ENCODE peak calls at places on chromosomes 5 and 9, in four cellular contexts. W, M, K and O are unnamed samples.

GRCh38 chr5:130141689-130142320 is 237.5 kb downstream of the CHSY3 start:
- DNase-seq in W (no peak), M (peak), K (peak), O (peak)

GRCh38 chr5:173281910-173282309 is 46.3 kb downstream of the STC2 start:
- DNase-seq in W (peak), M (peak), K (peak), O (peak)

GRCh38 chr5:172149073-172149472 is 39.0 kb downstream of the STK10 start:
- DNase-seq in W (peak), M (no peak), K (no peak), O (no peak)

GRCh38 chr9:88106492-88106891 is 31.8 kb downstream of the SPATA31C2 start:
- DNase-seq in W (peak), M (peak), K (no peak), O (peak)

GRCh38 chr5:113246371-113246870 is 188.4 kb downstream of the TSSK1B start:
- DNase-seq in W (no peak), M (no peak), K (no peak), O (peak)

GRCh38 chr5:124301850-124302249 is 444.6 kb downstream of the ZNF608 start:
- DNase-seq in W (peak), M (no peak), K (no peak), O (peak)

GRCh38 chr9:86943223-86943870 is 4.0 kb downstream of the GAS1 start:
- DNase-seq in W (no peak), M (no peak), K (no peak), O (no peak)

GRCh38 chr5:112649882-112650281 is 87.8 kb upstream of the APC start:
- DNase-seq in W (no peak), M (no peak), K (no peak), O (no peak)

GRCh38 chr5:145245354-145245753 is 589.8 kb downstream of the PRELID2 start:
- DNase-seq in W (peak), M (no peak), K (no peak), O (peak)

GRCh38 chr5:125394661-125395280 is 648.3 kb upstream of the ZNF608 start:
- DNase-seq in W (no peak), M (no peak), K (no peak), O (no peak)

GRCh38 chr5:93249651-93250289 is 331.2 kb downstream of the NR2F1-AS1 start:
- DNase-seq in W (peak), M (no peak), K (no peak), O (no peak)

GRCh38 chr5:2746642-2747041 is 4.8 kb downstream of the IRX2 start:
- DNase-seq in W (no peak), M (no peak), K (no peak), O (no peak)

GRCh38 chr9:115118471-115119156 is 657 bp upstream of the TNC start:
- DNase-seq in W (peak), M (peak), K (peak), O (peak)

GRCh38 chr5:1430121-1430795 is 15.0 kb downstream of the SLC6A3 start:
- DNase-seq in W (no peak), M (no peak), K (no peak), O (no peak)

GRCh38 chr5:79512692-79513518 is 1.0 kb downstream of the HOMER1 start:
- DNase-seq in W (peak), M (peak), K (no peak), O (peak)

GRCh38 chr5:80781356-80781755 is 126.6 kb upstream of the DHFR start:
- DNase-seq in W (peak), M (no peak), K (no peak), O (no peak)

GRCh38 chr5:137415231-137415681 is 83.9 kb downstream of the SPOCK1 start:
- DNase-seq in W (peak), M (no peak), K (no peak), O (no peak)

GRCh38 chr9:113857875-113858274 is 18.2 kb upstream of the ZNF618 start:
- DNase-seq in W (peak), M (no peak), K (no peak), O (peak)

GRCh38 chr5:122906768-122907167 is 61.4 kb downstream of the SNX24 start:
- DNase-seq in W (peak), M (no peak), K (no peak), O (peak)

GRCh38 chr9:70502690-70503089 is 88.2 kb upstream of the KLF9 start:
- DNase-seq in W (no peak), M (no peak), K (no peak), O (no peak)

DNA sequence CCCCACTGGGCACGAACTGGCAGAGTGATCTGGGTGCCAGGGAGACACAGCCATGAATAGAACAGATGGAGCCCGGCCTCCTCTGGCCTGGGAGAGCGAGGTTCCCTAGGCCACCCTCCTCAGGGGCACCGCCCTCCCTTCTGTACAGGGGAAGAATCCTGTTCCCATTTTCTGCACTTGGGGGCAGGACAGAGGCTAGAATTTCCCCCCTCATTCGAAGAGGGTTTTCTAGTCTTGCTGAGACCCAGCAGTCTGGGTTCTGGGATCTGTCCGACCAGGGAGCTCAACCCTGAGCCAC is 52.7 kb downstream of the COL5A1 start:
- DNase-seq in W (no peak), M (no peak), K (no peak), O (no peak)
- H3K56ac ChIP-seq in W (no peak), M (no peak), K (no peak), O (no peak)

GRCh38 chr5:107812570-107813141 is 141.9 kb upstream of the EFNA5 start:
- DNase-seq in W (peak), M (no peak), K (no peak), O (no peak)

GRCh38 chr5:107813559-107813958 is 142.8 kb upstream of the EFNA5 start:
- DNase-seq in W (no peak), M (no peak), K (no peak), O (no peak)

GRCh38 chr5:107817436-107817835 is 146.7 kb upstream of the EFNA5 start:
- DNase-seq in W (no peak), M (no peak), K (no peak), O (no peak)

GRCh38 chr5:107814183-107814582 is 143.4 kb upstream of the EFNA5 start:
- DNase-seq in W (no peak), M (no peak), K (no peak), O (no peak)

GRCh38 chr5:107815109-107815508 is 144.4 kb upstream of the EFNA5 start:
- DNase-seq in W (no peak), M (no peak), K (no peak), O (no peak)
- H3K56ac ChIP-seq in W (no peak), M (no peak), K (no peak), O (no peak)

DNA sequence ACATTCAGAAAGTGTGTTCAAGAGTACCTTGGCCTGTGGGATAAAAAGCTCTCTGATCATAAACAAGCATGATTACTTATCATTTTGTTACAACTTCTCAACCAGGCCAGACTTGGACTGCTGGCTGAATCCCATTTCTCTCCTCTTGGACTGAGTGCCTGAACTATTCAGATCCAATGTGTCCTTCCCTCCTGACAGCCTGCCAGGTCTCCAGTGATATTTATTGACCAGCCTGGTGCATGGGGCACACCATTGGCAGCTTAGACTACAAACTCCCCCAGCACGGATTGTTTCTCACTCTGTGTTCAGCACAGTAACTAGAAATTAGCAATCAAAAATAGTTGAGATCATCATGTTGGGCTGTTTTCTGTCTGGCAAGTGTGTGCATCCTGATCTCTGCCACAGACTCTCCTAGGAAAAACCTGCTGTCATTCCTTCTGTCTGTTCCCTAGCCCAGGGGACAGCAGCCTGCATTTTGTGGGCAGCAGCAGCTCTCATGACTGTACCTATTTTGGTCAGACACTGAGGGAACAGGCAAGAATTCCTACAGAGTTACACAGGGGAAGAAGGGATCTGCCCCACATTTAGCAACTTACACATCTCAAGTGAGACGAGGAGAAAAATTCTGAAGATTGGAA is 348.1 kb downstream of the ADAMTS6 start:
- DNase-seq in W (no peak), M (no peak), K (no peak), O (no peak)
- H3K56ac ChIP-seq in W (no peak), M (no peak), K (no peak), O (no peak)

GRCh38 chr5:150182774-150183173 is 7.1 kb upstream of the SLC6A7 start:
- DNase-seq in W (no peak), M (no peak), K (no peak), O (no peak)
- H3K56ac ChIP-seq in W (no peak), M (no peak), K (no peak), O (no peak)

GRCh38 chr5:73823508-73823925 is 197.5 kb downstream of the ARHGEF28 start:
- DNase-seq in W (peak), M (no peak), K (no peak), O (peak)

GRCh38 chr5:73822276-73822988 is 196.4 kb downstream of the ARHGEF28 start:
- DNase-seq in W (no peak), M (no peak), K (no peak), O (no peak)

GRCh38 chr5:73825219-73825618 is 199.2 kb downstream of the ARHGEF28 start:
- DNase-seq in W (no peak), M (peak), K (no peak), O (peak)

GRCh38 chr5:73821003-73821402 is 195.0 kb downstream of the ARHGEF28 start:
- DNase-seq in W (no peak), M (no peak), K (no peak), O (no peak)

DNA sequence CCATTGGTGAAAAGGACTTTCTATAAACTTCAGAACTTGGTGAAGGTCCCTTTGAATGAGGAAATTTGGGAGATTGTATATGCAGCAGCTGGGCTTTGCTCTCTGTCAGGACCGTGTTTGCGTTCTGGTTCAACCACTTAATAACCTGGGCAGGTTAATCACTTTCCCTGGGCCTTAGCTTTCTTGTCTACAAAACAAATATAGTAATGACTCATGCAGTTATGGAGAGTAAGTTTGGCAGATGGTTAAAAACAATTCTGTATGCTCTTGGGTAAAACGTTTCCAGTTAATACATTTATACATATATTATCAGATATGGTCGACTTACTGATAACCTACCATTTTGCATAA is 197.0 kb downstream of the ARHGEF28 start:
- DNase-seq in W (peak), M (no peak), K (no peak), O (no peak)
- H3K56ac ChIP-seq in W (no peak), M (no peak), K (no peak), O (no peak)

GRCh38 chr9:93665566-93666278 is 89.3 kb downstream of the PHF2 start:
- DNase-seq in W (no peak), M (peak), K (no peak), O (no peak)
- H3K56ac ChIP-seq in W (no peak), M (no peak), K (no peak), O (no peak)

DNA sequence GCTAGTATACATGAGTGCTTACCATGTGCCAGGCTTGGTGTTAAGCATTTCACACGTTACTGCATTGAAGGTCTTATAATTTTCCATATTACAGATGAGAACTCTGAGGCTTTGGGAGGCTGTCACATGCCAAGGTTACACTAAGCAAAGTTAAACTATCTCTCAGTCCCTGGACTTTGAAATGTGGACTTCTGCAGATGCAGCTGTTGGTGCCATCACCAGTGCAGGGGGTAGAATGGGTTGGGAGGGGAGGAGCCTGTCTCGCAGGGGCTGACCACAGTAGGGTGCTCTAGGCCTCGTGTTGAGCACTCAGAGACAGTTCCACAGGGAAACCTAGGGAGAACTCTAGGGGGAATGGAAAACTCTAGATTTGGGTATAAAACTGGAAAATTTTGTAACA is 220.9 kb downstream of the MAPKAP1 start:
- DNase-seq in W (no peak), M (no peak), K (no peak), O (no peak)
- H3K56ac ChIP-seq in W (no peak), M (no peak), K (no peak), O (no peak)